ENCODE peak calls at places on chromosome 14, in five cellular contexts. One of them, this sample, is unnamed.

GRCh38 chr14:70014696-70015095 is 135.5 kb downstream of the SMOC1 start:
- DNase-seq in AG09319: no peak
- DNase-seq in cardiac muscle cell: no peak
- DNase-seq in progenitor cell of endocrine pancreas: no peak
- DNase-seq in psoas muscle: no peak
- DNase-seq in this sample: no peak

GRCh38 chr14:91252901-91253794 is 8.6 kb upstream of the GPR68 start:
- DNase-seq in AG09319: no peak
- DNase-seq in cardiac muscle cell: no peak
- DNase-seq in progenitor cell of endocrine pancreas: no peak
- DNase-seq in psoas muscle: no peak
- DNase-seq in this sample: peak

GRCh38 chr14:69531135-69531534 is 43.5 kb downstream of the CCDC177 start:
- DNase-seq in AG09319: no peak
- DNase-seq in cardiac muscle cell: no peak
- DNase-seq in progenitor cell of endocrine pancreas: no peak
- DNase-seq in psoas muscle: no peak
- DNase-seq in this sample: no peak

GRCh38 chr14:35352274-35353233 is 52.0 kb downstream of the NFKBIA start:
- DNase-seq in AG09319: no peak
- DNase-seq in cardiac muscle cell: no peak
- DNase-seq in progenitor cell of endocrine pancreas: no peak
- DNase-seq in psoas muscle: peak
- DNase-seq in this sample: peak

GRCh38 chr14:61288228-61288627 is 7.1 kb upstream of the TMEM30B start:
- DNase-seq in AG09319: no peak
- DNase-seq in cardiac muscle cell: no peak
- DNase-seq in progenitor cell of endocrine pancreas: no peak
- DNase-seq in psoas muscle: no peak
- DNase-seq in this sample: no peak

GRCh38 chr14:105204206-105204930 is 23.3 kb upstream of the NUDT14 start:
- DNase-seq in AG09319: no peak
- DNase-seq in cardiac muscle cell: no peak
- DNase-seq in progenitor cell of endocrine pancreas: no peak
- DNase-seq in psoas muscle: peak
- DNase-seq in this sample: no peak

GRCh38 chr14:74425525-74426201 is 347 bp downstream of the SYNDIG1L start:
- DNase-seq in AG09319: no peak
- DNase-seq in cardiac muscle cell: peak
- DNase-seq in progenitor cell of endocrine pancreas: peak
- DNase-seq in psoas muscle: peak
- DNase-seq in this sample: peak

GRCh38 chr14:49919825-49920224 is 26.9 kb downstream of the ARF6 start:
- DNase-seq in AG09319: no peak
- DNase-seq in cardiac muscle cell: no peak
- DNase-seq in progenitor cell of endocrine pancreas: no peak
- DNase-seq in psoas muscle: no peak
- DNase-seq in this sample: no peak

GRCh38 chr14:85317491-85318021 is 212.4 kb upstream of the FLRT2 start:
- DNase-seq in AG09319: no peak
- DNase-seq in cardiac muscle cell: no peak
- DNase-seq in progenitor cell of endocrine pancreas: no peak
- DNase-seq in psoas muscle: no peak
- DNase-seq in this sample: no peak

GRCh38 chr14:85527458-85527857 is 2.5 kb upstream of the FLRT2 start:
- DNase-seq in AG09319: no peak
- DNase-seq in cardiac muscle cell: peak
- DNase-seq in progenitor cell of endocrine pancreas: no peak
- DNase-seq in psoas muscle: no peak
- DNase-seq in this sample: no peak

DNA sequence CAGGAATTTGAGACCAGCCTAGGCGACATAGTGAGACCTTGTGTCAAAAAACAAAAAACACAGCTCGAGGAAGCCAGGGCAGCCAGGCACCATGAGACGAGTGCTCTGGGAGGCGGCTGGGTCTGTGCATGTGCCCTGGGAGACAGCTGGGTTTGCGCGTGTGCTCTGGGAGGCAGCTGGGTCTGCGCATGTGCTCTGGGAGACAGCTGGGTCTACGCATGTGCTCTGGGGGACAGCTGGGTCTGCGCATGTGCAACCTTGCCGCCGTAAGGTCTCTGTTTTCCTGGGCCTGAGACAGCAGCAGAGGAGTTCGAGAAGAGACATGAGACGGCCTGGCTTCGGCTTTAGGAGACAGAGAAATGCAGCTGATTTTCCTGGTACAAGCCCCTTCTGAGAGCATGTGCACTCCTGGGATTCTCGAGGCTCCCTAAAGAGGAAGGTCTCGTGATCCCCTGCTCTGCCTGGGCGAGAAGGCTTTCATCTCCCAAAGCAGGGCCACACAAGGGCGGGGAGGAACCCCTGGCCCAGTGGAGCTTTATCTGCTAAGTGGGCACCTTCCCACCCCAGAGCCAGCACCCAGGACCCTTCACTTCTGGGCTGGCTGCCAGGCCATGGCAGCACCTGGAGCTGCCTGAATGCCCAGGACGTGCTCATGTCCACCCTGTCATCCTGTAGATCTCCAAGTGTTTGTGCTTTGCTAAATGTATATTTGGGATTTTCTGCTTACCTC is 3.5 kb upstream of the BDKRB1 start:
- DNase-seq in AG09319: no peak
- DNase-seq in cardiac muscle cell: no peak
- DNase-seq in progenitor cell of endocrine pancreas: no peak
- DNase-seq in psoas muscle: no peak
- DNase-seq in this sample: no peak
- TF ChIP-seq CTCF in AG09319: no peak
- TF ChIP-seq CTCF in cardiac muscle cell: no peak
- TF ChIP-seq CTCF in progenitor cell of endocrine pancreas: no peak
- TF ChIP-seq CTCF in psoas muscle: no peak
- TF ChIP-seq CTCF in this sample: no peak

GRCh38 chr14:78240567-78240966 is 70.4 kb downstream of the NRXN3 start:
- DNase-seq in AG09319: no peak
- DNase-seq in cardiac muscle cell: no peak
- DNase-seq in progenitor cell of endocrine pancreas: no peak
- DNase-seq in psoas muscle: no peak
- DNase-seq in this sample: no peak
- TF ChIP-seq CTCF in AG09319: no peak
- TF ChIP-seq CTCF in cardiac muscle cell: no peak
- TF ChIP-seq CTCF in progenitor cell of endocrine pancreas: no peak
- TF ChIP-seq CTCF in psoas muscle: no peak
- TF ChIP-seq CTCF in this sample: no peak

DNA sequence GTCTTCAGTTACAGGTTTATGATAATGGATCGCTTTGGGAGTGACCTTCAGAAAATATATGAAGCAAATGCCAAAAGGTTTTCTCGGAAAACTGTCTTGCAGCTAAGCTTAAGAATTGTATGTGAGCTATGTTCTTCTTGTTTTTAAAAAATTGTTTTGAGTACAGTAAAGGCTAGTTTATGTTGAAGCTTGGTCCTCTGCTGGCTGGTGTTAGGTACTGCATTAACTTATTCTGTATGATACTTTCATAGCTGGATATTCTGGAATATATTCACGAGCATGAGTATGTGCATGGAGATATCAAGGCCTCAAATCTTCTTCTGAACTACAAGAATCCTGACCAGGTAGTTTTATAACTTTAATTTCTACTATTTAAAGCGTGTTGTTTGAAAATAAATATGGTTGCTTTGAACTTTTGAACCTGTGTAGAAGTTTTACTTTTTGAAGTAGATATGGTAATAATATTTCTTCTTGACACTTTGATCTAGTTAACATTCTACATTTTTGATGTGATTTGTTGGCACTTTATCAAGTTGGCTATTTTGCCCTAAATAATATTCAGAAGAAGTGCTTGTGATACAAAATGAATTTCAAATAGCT is 55.7 kb downstream of the VRK1 start:
- DNase-seq in AG09319: peak
- DNase-seq in cardiac muscle cell: peak
- DNase-seq in progenitor cell of endocrine pancreas: no peak
- DNase-seq in psoas muscle: no peak
- DNase-seq in this sample: peak
- TF ChIP-seq CTCF in AG09319: peak
- TF ChIP-seq CTCF in cardiac muscle cell: peak
- TF ChIP-seq CTCF in progenitor cell of endocrine pancreas: peak
- TF ChIP-seq CTCF in psoas muscle: peak
- TF ChIP-seq CTCF in this sample: peak

DNA sequence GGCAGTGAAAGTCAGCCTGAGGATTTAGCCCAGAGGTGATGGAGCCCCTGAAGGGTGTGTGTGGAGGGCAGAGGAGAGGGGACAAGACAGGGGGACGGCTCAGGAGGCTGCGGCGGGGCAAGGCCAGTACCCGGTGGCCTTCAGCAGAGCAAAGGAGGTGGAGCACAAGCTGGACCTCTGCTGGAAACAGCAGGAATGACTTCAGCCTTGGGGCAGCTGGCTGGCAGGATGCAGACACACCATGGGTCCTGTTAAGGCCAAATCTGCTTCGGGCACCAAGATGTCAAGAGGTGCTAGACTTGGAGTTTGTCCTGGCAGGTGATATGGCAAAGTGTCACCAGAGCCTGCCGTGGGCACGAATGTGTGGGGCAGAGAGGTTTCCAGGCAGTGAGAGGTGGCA is 92.1 kb downstream of the LGMN start:
- DNase-seq in AG09319: no peak
- DNase-seq in cardiac muscle cell: no peak
- DNase-seq in progenitor cell of endocrine pancreas: no peak
- DNase-seq in psoas muscle: no peak
- DNase-seq in this sample: no peak
- TF ChIP-seq CTCF in AG09319: no peak
- TF ChIP-seq CTCF in cardiac muscle cell: no peak
- TF ChIP-seq CTCF in progenitor cell of endocrine pancreas: no peak
- TF ChIP-seq CTCF in psoas muscle: no peak
- TF ChIP-seq CTCF in this sample: no peak